ENCODE peak calls at places on chromosome 4, in nine cellular contexts. One of them, this sample, is unnamed.

GRCh38 chr4:126364290-126364978 is 1049.7 kb downstream of the FAT4 start:
- DNase-seq in GM23338: no peak
- DNase-seq in IMR-90: peak; percentile 77
- DNase-seq in fibroblast of lung: peak; percentile 83
- DNase-seq in PC-3: no peak
- DNase-seq in hepatocyte: no peak
- DNase-seq in K562: no peak
- DNase-seq in mammary epithelial cell: no peak
- DNase-seq in MM.1S: no peak
- DNase-seq in this sample: no peak

GRCh38 chr4:138034871-138035270 is 207.3 kb downstream of the SLC7A11 start:
- DNase-seq in GM23338: no peak
- DNase-seq in IMR-90: peak; percentile 87
- DNase-seq in fibroblast of lung: peak; percentile 48
- DNase-seq in PC-3: peak; percentile 87
- DNase-seq in hepatocyte: no peak
- DNase-seq in K562: no peak
- DNase-seq in mammary epithelial cell: peak; percentile 92
- DNase-seq in MM.1S: no peak
- DNase-seq in this sample: no peak

GRCh38 chr4:77599378-77599777 is 6.2 kb upstream of the CXCL13 start:
- DNase-seq in GM23338: peak; percentile 75
- DNase-seq in IMR-90: peak; percentile 41
- DNase-seq in fibroblast of lung: peak; percentile 60
- DNase-seq in PC-3: peak; percentile 67
- DNase-seq in hepatocyte: peak; percentile 52
- DNase-seq in K562: peak; percentile 49
- DNase-seq in mammary epithelial cell: peak; percentile 42
- DNase-seq in MM.1S: peak; percentile 44
- DNase-seq in this sample: peak; percentile 28

GRCh38 chr4:150010525-150011126 is 67.6 kb upstream of the DCLK2 start:
- DNase-seq in GM23338: peak; percentile 80
- DNase-seq in IMR-90: peak; percentile 72
- DNase-seq in fibroblast of lung: peak; percentile 79
- DNase-seq in PC-3: peak; percentile 69
- DNase-seq in hepatocyte: peak; percentile 74
- DNase-seq in K562: peak; percentile 19
- DNase-seq in mammary epithelial cell: peak; percentile 52
- DNase-seq in MM.1S: peak; percentile 58
- DNase-seq in this sample: peak; percentile 27

GRCh38 chr4:25817059-25817681 is 45.6 kb downstream of the SEL1L3 start:
- DNase-seq in GM23338: no peak
- DNase-seq in IMR-90: peak; percentile 86
- DNase-seq in fibroblast of lung: peak; percentile 46
- DNase-seq in PC-3: peak; percentile 85
- DNase-seq in hepatocyte: no peak
- DNase-seq in K562: no peak
- DNase-seq in mammary epithelial cell: peak; percentile 5
- DNase-seq in MM.1S: no peak
- DNase-seq in this sample: no peak

GRCh38 chr4:8135666-8136065 is 22.9 kb downstream of the ABLIM2 start:
- DNase-seq in GM23338: no peak
- DNase-seq in IMR-90: no peak
- DNase-seq in fibroblast of lung: no peak
- DNase-seq in PC-3: no peak
- DNase-seq in hepatocyte: no peak
- DNase-seq in K562: no peak
- DNase-seq in mammary epithelial cell: no peak
- DNase-seq in MM.1S: no peak
- DNase-seq in this sample: no peak

GRCh38 chr4:54233128-54233696 is 4.1 kb downstream of the PDGFRA start:
- DNase-seq in GM23338: peak; percentile 90
- DNase-seq in IMR-90: peak; percentile 85
- DNase-seq in fibroblast of lung: peak; percentile 89
- DNase-seq in PC-3: peak; percentile 93
- DNase-seq in hepatocyte: peak; percentile 94
- DNase-seq in K562: peak; percentile 74
- DNase-seq in mammary epithelial cell: peak; percentile 81
- DNase-seq in MM.1S: peak; percentile 80
- DNase-seq in this sample: no peak

GRCh38 chr4:130747842-130748241 is 1651.9 kb downstream of the C4orf33 start:
- DNase-seq in GM23338: peak; percentile 35
- DNase-seq in IMR-90: no peak
- DNase-seq in fibroblast of lung: peak; percentile 32
- DNase-seq in PC-3: peak; percentile 13
- DNase-seq in hepatocyte: no peak
- DNase-seq in K562: no peak
- DNase-seq in mammary epithelial cell: no peak
- DNase-seq in MM.1S: peak; percentile 63
- DNase-seq in this sample: peak; percentile 19

GRCh38 chr4:88147799-88148217 is 10.6 kb downstream of the ABCG2 start:
- DNase-seq in GM23338: peak; percentile 30
- DNase-seq in IMR-90: no peak
- DNase-seq in fibroblast of lung: no peak
- DNase-seq in PC-3: peak; percentile 31
- DNase-seq in hepatocyte: peak; percentile 55
- DNase-seq in K562: no peak
- DNase-seq in mammary epithelial cell: no peak
- DNase-seq in MM.1S: no peak
- DNase-seq in this sample: no peak

GRCh38 chr4:166527500-166527899 is 654.5 kb downstream of the TLL1 start:
- DNase-seq in GM23338: peak; percentile 24
- DNase-seq in IMR-90: no peak
- DNase-seq in fibroblast of lung: peak; percentile 1
- DNase-seq in PC-3: peak; percentile 39
- DNase-seq in hepatocyte: no peak
- DNase-seq in K562: no peak
- DNase-seq in mammary epithelial cell: peak; percentile 3
- DNase-seq in MM.1S: no peak
- DNase-seq in this sample: no peak

GRCh38 chr4:6926681-6927478 is 17.3 kb downstream of the TBC1D14 start:
- DNase-seq in GM23338: no peak
- DNase-seq in IMR-90: peak; percentile 60
- DNase-seq in fibroblast of lung: peak; percentile 66
- DNase-seq in PC-3: no peak
- DNase-seq in hepatocyte: peak; percentile 89
- DNase-seq in K562: peak; percentile 80
- DNase-seq in mammary epithelial cell: no peak
- DNase-seq in MM.1S: no peak
- DNase-seq in this sample: no peak

GRCh38 chr4:73222466-73223257 is 35.9 kb downstream of the ANKRD17 start:
- DNase-seq in GM23338: peak; percentile 71
- DNase-seq in IMR-90: peak; percentile 97
- DNase-seq in fibroblast of lung: peak; percentile 96
- DNase-seq in PC-3: peak; percentile 95
- DNase-seq in hepatocyte: peak; percentile 88
- DNase-seq in K562: peak; percentile 42
- DNase-seq in mammary epithelial cell: peak; percentile 90
- DNase-seq in MM.1S: peak; percentile 93
- DNase-seq in this sample: peak; percentile 73
- H3K4me1 ChIP-seq in GM23338: peaks cover 34% of the 10 kb centered on the region
- H3K4me1 ChIP-seq in IMR-90: peaks cover 3% of the 10 kb centered on the region
- H3K4me1 ChIP-seq in fibroblast of lung: peaks cover 2% of the 10 kb centered on the region
- H3K4me1 ChIP-seq in PC-3: peaks cover 19% of the 10 kb centered on the region
- H3K4me1 ChIP-seq in hepatocyte: peaks cover 13% of the 10 kb centered on the region
- H3K4me1 ChIP-seq in K562: no peaks in the 10 kb centered on the region
- H3K4me1 ChIP-seq in mammary epithelial cell: peaks cover 5% of the 10 kb centered on the region
- H3K4me1 ChIP-seq in MM.1S: peaks cover 27% of the 10 kb centered on the region
- H3K4me1 ChIP-seq in this sample: peaks cover 31% of the 10 kb centered on the region

GRCh38 chr4:38782452-38783108 is at the start of gene TLR10:
- DNase-seq in GM23338: peak; percentile 83
- DNase-seq in IMR-90: peak; percentile 52
- DNase-seq in fibroblast of lung: peak; percentile 59
- DNase-seq in PC-3: peak; percentile 41
- DNase-seq in hepatocyte: peak; percentile 75
- DNase-seq in K562: peak; percentile 39
- DNase-seq in mammary epithelial cell: peak; percentile 30
- DNase-seq in MM.1S: peak; percentile 71
- DNase-seq in this sample: peak; percentile 95

GRCh38 chr4:38784141-38784540 is 1.4 kb upstream of the TLR10 start:
- DNase-seq in GM23338: no peak
- DNase-seq in IMR-90: no peak
- DNase-seq in fibroblast of lung: no peak
- DNase-seq in PC-3: no peak
- DNase-seq in hepatocyte: no peak
- DNase-seq in K562: no peak
- DNase-seq in mammary epithelial cell: no peak
- DNase-seq in MM.1S: no peak
- DNase-seq in this sample: no peak

GRCh38 chr4:38781854-38782261 is 932 bp downstream of the TLR10 start:
- DNase-seq in GM23338: no peak
- DNase-seq in IMR-90: no peak
- DNase-seq in fibroblast of lung: no peak
- DNase-seq in PC-3: no peak
- DNase-seq in hepatocyte: no peak
- DNase-seq in K562: no peak
- DNase-seq in mammary epithelial cell: no peak
- DNase-seq in MM.1S: no peak
- DNase-seq in this sample: peak; percentile 75

GRCh38 chr4:38785041-38785790 is 2.4 kb upstream of the TLR10 start:
- DNase-seq in GM23338: no peak
- DNase-seq in IMR-90: no peak
- DNase-seq in fibroblast of lung: no peak
- DNase-seq in PC-3: no peak
- DNase-seq in hepatocyte: no peak
- DNase-seq in K562: no peak
- DNase-seq in mammary epithelial cell: no peak
- DNase-seq in MM.1S: no peak
- DNase-seq in this sample: no peak

DNA sequence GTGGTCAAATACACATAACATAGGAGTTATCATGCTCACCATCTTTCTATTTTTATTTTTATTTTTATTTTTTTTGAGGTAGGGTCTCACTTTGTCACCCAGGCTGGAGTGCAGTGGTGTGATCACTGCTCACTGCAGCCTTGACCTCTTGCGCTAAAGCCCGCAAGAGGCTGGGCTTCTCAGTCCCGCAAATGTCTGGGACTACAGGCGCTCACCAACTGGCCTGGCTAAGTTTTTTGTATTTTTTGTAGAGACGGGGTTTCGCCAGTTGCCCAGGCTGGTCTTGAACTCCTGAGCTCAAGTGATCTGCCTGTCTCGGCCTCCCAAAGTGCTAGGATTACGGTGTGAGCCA is 295 bp upstream of the TLR10 start:
- DNase-seq in GM23338: no peak
- DNase-seq in IMR-90: no peak
- DNase-seq in fibroblast of lung: no peak
- DNase-seq in PC-3: no peak
- DNase-seq in hepatocyte: no peak
- DNase-seq in K562: no peak
- DNase-seq in mammary epithelial cell: no peak
- DNase-seq in MM.1S: no peak
- DNase-seq in this sample: no peak
- TF ChIP-seq CTCF in GM23338: no peak
- TF ChIP-seq CTCF in IMR-90: no peak
- TF ChIP-seq CTCF in fibroblast of lung: no peak
- TF ChIP-seq CTCF in PC-3: no peak
- TF ChIP-seq CTCF in hepatocyte: no peak
- TF ChIP-seq CTCF in K562: no peak
- TF ChIP-seq CTCF in mammary epithelial cell: no peak
- TF ChIP-seq CTCF in MM.1S: no peak
- TF ChIP-seq CTCF in this sample: peak; percentile 29

GRCh38 chr4:9894604-9895361 is 113.3 kb downstream of the DRD5 start:
- DNase-seq in GM23338: no peak
- DNase-seq in IMR-90: no peak
- DNase-seq in fibroblast of lung: no peak
- DNase-seq in PC-3: no peak
- DNase-seq in hepatocyte: no peak
- DNase-seq in K562: no peak
- DNase-seq in mammary epithelial cell: no peak
- DNase-seq in MM.1S: no peak
- DNase-seq in this sample: no peak

GRCh38 chr4:9885958-9886357 is 104.5 kb downstream of the DRD5 start:
- DNase-seq in GM23338: no peak
- DNase-seq in IMR-90: no peak
- DNase-seq in fibroblast of lung: no peak
- DNase-seq in PC-3: no peak
- DNase-seq in hepatocyte: no peak
- DNase-seq in K562: no peak
- DNase-seq in mammary epithelial cell: no peak
- DNase-seq in MM.1S: no peak
- DNase-seq in this sample: no peak

GRCh38 chr4:9893329-9894108 is 112.1 kb downstream of the DRD5 start:
- DNase-seq in GM23338: peak; percentile 38
- DNase-seq in IMR-90: no peak
- DNase-seq in fibroblast of lung: no peak
- DNase-seq in PC-3: no peak
- DNase-seq in hepatocyte: no peak
- DNase-seq in K562: no peak
- DNase-seq in mammary epithelial cell: no peak
- DNase-seq in MM.1S: no peak
- DNase-seq in this sample: no peak

GRCh38 chr4:9889306-9889705 is 107.9 kb downstream of the DRD5 start:
- DNase-seq in GM23338: no peak
- DNase-seq in IMR-90: no peak
- DNase-seq in fibroblast of lung: no peak
- DNase-seq in PC-3: no peak
- DNase-seq in hepatocyte: no peak
- DNase-seq in K562: no peak
- DNase-seq in mammary epithelial cell: no peak
- DNase-seq in MM.1S: no peak
- DNase-seq in this sample: no peak

DNA sequence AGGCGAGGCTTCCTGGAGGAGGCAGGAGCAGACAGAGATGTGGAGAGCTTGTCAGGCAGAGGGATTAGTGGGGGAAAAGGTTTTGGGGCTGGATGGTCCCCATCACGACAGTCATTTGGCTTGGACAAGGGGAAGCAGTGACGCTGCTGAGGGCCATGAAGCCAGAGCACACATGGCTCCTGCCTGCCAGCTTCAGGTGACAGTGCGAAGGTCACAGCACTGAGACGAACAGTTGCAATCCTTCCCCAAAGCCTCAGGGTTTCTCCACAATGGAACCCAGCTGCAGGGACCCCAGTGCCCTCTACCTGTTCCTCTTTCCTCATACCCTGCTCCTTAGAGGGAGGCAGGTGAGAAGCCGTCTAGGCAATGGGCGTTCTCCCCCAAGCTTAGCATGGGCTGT is 110.3 kb downstream of the DRD5 start:
- DNase-seq in GM23338: no peak
- DNase-seq in IMR-90: no peak
- DNase-seq in fibroblast of lung: no peak
- DNase-seq in PC-3: no peak
- DNase-seq in hepatocyte: no peak
- DNase-seq in K562: no peak
- DNase-seq in mammary epithelial cell: no peak
- DNase-seq in MM.1S: no peak
- DNase-seq in this sample: no peak
- H2AFZ ChIP-seq in GM23338: no peak overlapping the region
- H2AFZ ChIP-seq in IMR-90: no peak overlapping the region
- H2AFZ ChIP-seq in fibroblast of lung: no peak overlapping the region
- H2AFZ ChIP-seq in PC-3: no peak overlapping the region
- H2AFZ ChIP-seq in hepatocyte: no peak overlapping the region
- H2AFZ ChIP-seq in K562: no peak overlapping the region
- H2AFZ ChIP-seq in mammary epithelial cell: no peak overlapping the region
- H2AFZ ChIP-seq in MM.1S: no peak overlapping the region
- H2AFZ ChIP-seq in this sample: no peak overlapping the region

DNA sequence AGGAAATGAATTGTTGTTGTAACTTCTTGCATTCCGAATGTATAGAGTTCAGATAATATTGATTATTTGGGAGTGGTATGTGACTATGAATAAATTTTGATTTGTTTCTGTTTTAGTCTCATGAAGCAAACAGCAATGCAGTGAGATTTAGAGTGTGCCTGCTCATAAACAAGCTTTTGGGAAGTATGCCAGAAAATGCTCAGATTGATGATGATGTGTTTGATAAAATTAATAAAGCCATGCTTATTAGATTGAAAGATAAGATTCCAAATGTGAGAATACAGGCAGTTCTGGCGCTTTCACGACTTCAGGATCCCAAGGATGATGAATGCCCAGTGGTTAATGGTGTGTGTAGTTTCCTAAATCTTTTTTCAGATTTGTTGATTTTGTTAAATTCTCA is 2.0 kb downstream of the NCAPG start:
- DNase-seq in GM23338: no peak
- DNase-seq in IMR-90: no peak
- DNase-seq in fibroblast of lung: peak; percentile 54
- DNase-seq in PC-3: no peak
- DNase-seq in hepatocyte: no peak
- DNase-seq in K562: no peak
- DNase-seq in mammary epithelial cell: no peak
- DNase-seq in MM.1S: no peak
- DNase-seq in this sample: no peak
- H3K4me1 ChIP-seq in GM23338: peaks cover 14% of the 10 kb centered on the region
- H3K4me1 ChIP-seq in IMR-90: peaks cover 2% of the 10 kb centered on the region
- H3K4me1 ChIP-seq in fibroblast of lung: peaks cover 2% of the 10 kb centered on the region
- H3K4me1 ChIP-seq in PC-3: peaks cover 13% of the 10 kb centered on the region
- H3K4me1 ChIP-seq in hepatocyte: peaks cover 14% of the 10 kb centered on the region
- H3K4me1 ChIP-seq in K562: peaks cover 3% of the 10 kb centered on the region
- H3K4me1 ChIP-seq in mammary epithelial cell: peaks cover 11% of the 10 kb centered on the region
- H3K4me1 ChIP-seq in MM.1S: peaks cover 15% of the 10 kb centered on the region
- H3K4me1 ChIP-seq in this sample: peaks cover 30% of the 10 kb centered on the region

This sample was measured in OCI-LY7.